ENCODE peak calls at places on chromosomes 1 and 21, in four cellular contexts. A is GM12878, D is A549, K is K562. J is an unnamed sample.

GRCh38 chr1:36673207-36673606 is 190.5 kb upstream of the CSF3R start:
- DNase-seq in A (no peak), D (no peak), K (no peak), J (no peak)

GRCh38 chr1:112794654-112795239 is 79.6 kb upstream of the PPM1J start:
- DNase-seq in D (no peak), A (no peak), K (peak; percentile 39), J (no peak)

GRCh38 chr1:210291088-210291487 is 37.6 kb upstream of the HHAT start:
- DNase-seq in K (no peak), A (no peak), D (no peak), J (peak; percentile 48)

GRCh38 chr1:33270808-33271465 is 14.6 kb downstream of the ZNF362 start:
- DNase-seq in K (no peak), D (no peak), A (no peak), J (no peak)

GRCh38 chr1:243475966-243476365 is 220.1 kb downstream of the SDCCAG8 start:
- DNase-seq in A (no peak), K (peak; percentile 55), D (no peak), J (no peak)

GRCh38 chr1:245770191-245770590 is 615.4 kb downstream of the KIF26B start:
- DNase-seq in A (no peak), K (no peak), D (no peak), J (no peak)

GRCh38 chr21:36718951-36719501 is 20.1 kb downstream of the SIM2 start:
- DNase-seq in K (peak; percentile 68), D (no peak), A (no peak), J (no peak)

GRCh38 chr1:8902765-8903164 is 24.3 kb upstream of the ENO1 start:
- DNase-seq in K (no peak), D (no peak), A (no peak), J (no peak)

GRCh38 chr1:232655746-232656085 is 25.8 kb upstream of the SIPA1L2 start:
- DNase-seq in K (no peak), D (no peak), A (no peak), J (no peak)

GRCh38 chr1:917076-917459 is 6.7 kb upstream of the SAMD11 start:
- DNase-seq in D (no peak), A (no peak), K (no peak), J (peak; percentile 70)

GRCh38 chr1:236075848-236076247 is 11.0 kb upstream of the NID1 start:
- DNase-seq in D (no peak), A (no peak), K (no peak), J (no peak)

GRCh38 chr21:35491114-35491513 is 442.0 kb upstream of the RUNX1 start:
- DNase-seq in D (no peak), K (no peak), A (no peak), J (no peak)
- TF ChIP-seq RCOR1 in D (no peak), K (no peak), A (no peak), J (no peak)

DNA sequence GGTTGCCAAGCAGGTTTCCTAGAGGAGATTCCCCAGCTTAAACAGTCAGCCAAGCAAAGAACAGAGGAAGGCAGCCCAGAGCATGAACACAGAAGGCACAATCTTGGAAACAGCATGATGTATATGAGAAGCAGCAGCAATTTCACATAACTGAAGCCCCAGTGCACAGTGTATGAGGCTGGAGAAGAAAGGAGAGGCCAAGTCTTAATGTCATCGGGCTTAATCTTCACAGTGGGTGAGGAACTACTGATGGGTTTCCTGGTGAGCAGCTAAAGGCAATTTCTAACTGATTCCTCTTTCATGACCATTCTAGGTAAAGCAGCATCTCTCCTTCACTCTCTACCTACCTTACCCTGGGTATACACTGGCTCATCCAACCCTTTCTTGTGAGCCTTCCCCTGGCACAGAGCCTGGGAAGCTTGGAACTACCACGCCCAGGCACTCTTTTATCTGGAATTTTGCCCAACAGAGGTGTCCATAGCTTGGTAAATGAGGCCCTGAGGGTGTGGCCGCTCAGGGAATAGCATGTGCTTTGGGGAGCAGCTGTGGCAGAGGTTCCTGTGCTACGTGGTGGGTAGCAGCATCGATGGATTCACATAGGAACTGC is 22.0 kb downstream of the FYB2 start:
- DNase-seq in A (no peak), K (no peak), D (no peak), J (no peak)
- TF ChIP-seq EP300 in A (no peak), K (no peak), D (no peak), J (no peak)

GRCh38 chr1:225555821-225556220 is 97.1 kb downstream of the ENAH start:
- DNase-seq in K (no peak), A (no peak), D (no peak), J (no peak)

GRCh38 chr1:225549821-225550220 is 103.1 kb downstream of the ENAH start:
- DNase-seq in D (no peak), K (no peak), A (no peak), J (no peak)

GRCh38 chr1:225556694-225557093 is 96.2 kb downstream of the ENAH start:
- DNase-seq in K (no peak), A (no peak), D (no peak), J (no peak)

GRCh38 chr1:225559902-225560301 is 93.0 kb downstream of the ENAH start:
- DNase-seq in A (no peak), K (no peak), D (no peak), J (no peak)

GRCh38 chr1:225554216-225554812 is 98.6 kb downstream of the ENAH start:
- DNase-seq in A (no peak), K (peak; percentile 34), D (peak; percentile 18), J (peak; percentile 53)
- TF ChIP-seq RCOR1 in A (no peak), K (no peak), D (no peak), J (no peak)

GRCh38 chr1:99677416-99677815 is 31.5 kb downstream of the PALMD start:
- DNase-seq in A (no peak), D (no peak), K (no peak), J (no peak)

GRCh38 chr1:99680258-99680657 is 34.3 kb downstream of the PALMD start:
- DNase-seq in D (no peak), A (no peak), K (no peak), J (no peak)

GRCh38 chr1:99682291-99682751 is 36.4 kb downstream of the PALMD start:
- DNase-seq in K (no peak), A (no peak), D (peak; percentile 4), J (no peak)

GRCh38 chr1:99685516-99686180 is 39.7 kb downstream of the PALMD start:
- DNase-seq in D (peak; percentile 9), K (peak; percentile 48), A (peak; percentile 13), J (peak; percentile 44)

DNA sequence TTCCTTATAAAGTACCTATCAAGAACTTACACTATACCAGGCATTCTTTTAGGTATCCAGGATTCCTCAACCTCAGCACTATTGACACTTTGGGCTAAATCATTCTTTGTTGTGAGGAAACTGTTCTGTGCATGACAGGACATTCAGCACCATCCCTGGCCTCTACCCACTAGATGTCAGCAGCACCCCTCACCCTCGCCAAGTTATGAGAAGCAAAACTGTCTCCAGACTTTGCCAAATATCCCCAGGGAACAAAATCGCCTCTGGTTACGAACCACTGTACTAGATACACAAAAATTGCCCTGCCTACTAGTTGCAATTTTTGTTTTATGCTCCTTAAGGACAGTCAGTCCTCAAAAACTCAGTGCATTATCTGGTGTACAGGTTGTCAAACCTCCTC is 35.7 kb downstream of the PALMD start:
- DNase-seq in D (no peak), A (no peak), K (no peak), J (no peak)
- TF ChIP-seq EP300 in D (no peak), A (no peak), K (no peak), J (no peak)

GRCh38 chr1:45012639-45013278 is 705 bp downstream of the UROD start:
- DNase-seq in D (peak; percentile 11), K (peak; percentile 99), A (no peak), J (peak; percentile 50)

GRCh38 chr1:45009956-45010854 is 919 bp downstream of the HECTD3 start:
- DNase-seq in A (no peak), K (peak; percentile 32), D (peak; percentile 19), J (peak; percentile 56)

GRCh38 chr1:45011837-45012638 is at the start of gene UROD:
- DNase-seq in A (peak; percentile 90), K (peak; percentile 97), D (peak; percentile 92), J (peak; percentile 92)

GRCh38 chr1:45009296-45009865 is 1.7 kb downstream of the HECTD3 start:
- DNase-seq in A (no peak), D (no peak), K (no peak), J (no peak)

GRCh38 chr1:45010855-45011811 is at the start of gene HECTD3:
- DNase-seq in D (peak; percentile 71), K (peak; percentile 89), A (peak; percentile 56), J (peak; percentile 88)
- TF ChIP-seq RCOR1 in D (no peak), K (no peak), A (no peak), J (no peak)

DNA sequence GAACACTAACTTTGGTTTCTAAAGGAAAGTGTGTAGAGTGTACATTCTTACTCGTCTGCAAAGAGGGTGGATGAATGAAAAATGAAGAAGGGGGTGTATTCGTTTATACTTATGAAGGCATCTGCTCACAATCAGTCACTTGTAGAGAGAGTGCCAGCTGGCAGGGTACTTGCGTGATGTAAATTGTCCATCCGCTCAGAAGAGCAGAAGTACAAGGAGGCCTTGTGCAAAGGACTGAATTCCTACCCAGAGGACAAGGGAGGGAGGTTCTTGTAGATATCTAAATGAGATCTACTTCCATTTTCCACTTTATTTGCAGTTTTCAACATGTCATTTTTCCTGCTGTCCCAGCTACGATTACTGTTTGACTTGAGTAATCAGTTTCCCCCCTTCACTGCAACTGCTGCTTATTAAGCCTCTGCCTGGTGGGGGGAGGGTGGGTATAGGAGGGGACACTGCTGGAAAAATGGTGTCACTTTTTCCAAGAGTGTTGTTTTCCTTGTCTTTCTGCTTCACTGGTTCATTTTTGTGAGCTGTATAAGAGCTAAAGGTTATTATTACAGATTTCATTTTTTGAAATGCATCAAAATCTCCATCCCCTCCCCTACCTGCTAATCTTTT is 67.3 kb downstream of the LAMC1 start:
- DNase-seq in D (no peak), K (no peak), A (no peak), J (no peak)
- TF ChIP-seq EP300 in D (no peak), K (no peak), A (no peak), J (no peak)

DNA sequence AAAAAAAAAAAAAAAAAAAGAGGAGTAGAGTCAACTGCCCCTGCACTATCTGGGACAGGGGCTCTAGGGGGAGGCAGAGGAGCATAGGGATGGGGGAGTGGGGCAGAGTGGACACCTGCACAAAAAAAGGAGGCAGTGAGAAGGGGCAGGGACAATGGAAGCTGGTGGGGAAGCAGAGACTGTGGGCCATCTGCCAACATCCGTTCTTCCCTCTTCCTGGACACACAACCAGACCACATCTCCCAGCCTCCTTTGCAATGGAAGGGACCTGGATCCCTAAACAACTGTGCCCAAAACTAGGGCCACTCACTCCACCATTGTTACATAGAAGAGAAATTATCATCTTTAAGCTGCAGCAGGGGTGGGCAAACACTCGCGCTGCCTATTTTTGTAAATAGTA is 38.4 kb downstream of the NEK2 start:
- DNase-seq in D (no peak), A (no peak), K (no peak), J (no peak)
- TF ChIP-seq RCOR1 in D (no peak), A (no peak), K (no peak), J (no peak)

GRCh38 chr1:174791863-174792262 is 207.9 kb upstream of the CACYBP start:
- DNase-seq in A (no peak), K (peak; percentile 32), D (no peak), J (no peak)
- TF ChIP-seq EP300 in A (no peak), K (no peak), D (no peak), J (no peak)

GRCh38 chr1:44644806-44645205 is 29.5 kb downstream of the TMEM53 start:
- DNase-seq in A (no peak), D (no peak), K (no peak), J (no peak)

GRCh38 chr1:44642925-44643324 is 31.4 kb downstream of the TMEM53 start:
- DNase-seq in K (no peak), D (no peak), A (no peak), J (no peak)

GRCh38 chr1:44642255-44642654 is 32.0 kb downstream of the TMEM53 start:
- DNase-seq in D (no peak), K (no peak), A (no peak), J (no peak)

GRCh38 chr1:44645466-44646244 is 28.6 kb downstream of the TMEM53 start:
- DNase-seq in A (no peak), D (no peak), K (no peak), J (no peak)

GRCh38 chr1:44643721-44644330 is 30.5 kb downstream of the TMEM53 start:
- DNase-seq in A (no peak), D (no peak), K (no peak), J (no peak)
- TF ChIP-seq RCOR1 in A (no peak), D (no peak), K (no peak), J (no peak)

J was measured in SK-N-SH.